ENCODE peak calls at places on chromosomes 11 and 22, in six cellular contexts. S is cardiac fibroblast; H is amygdala; W is caudate nucleus; Q is activated CD8-positive, alpha-beta memory T cell treated with anti-CD3 and anti-CD28 coated beads, Interleukin-2, amount 50 U/mL, for 48 hours; V is T1000. U is an unnamed sample.

GRCh38 chr22:24982301-24983056 is 30.0 kb downstream of the KIAA1671 start:
- DNase-seq in V (no peak), W (no peak), S (no peak), Q (no peak), H (no peak), U (no peak)

GRCh38 chr11:19970944-19971343 is 189.3 kb downstream of the DBX1 start:
- DNase-seq in Q (peak; percentile 54), V (no peak), W (no peak), S (no peak), H (no peak), U (no peak)

GRCh38 chr11:47201015-47201414 is 13.8 kb upstream of the DDB2 start:
- DNase-seq in H (no peak), S (no peak), W (no peak), V (no peak), Q (no peak), U (no peak)

GRCh38 chr11:20158597-20159257 is 1.5 kb downstream of the DBX1 start:
- DNase-seq in H (no peak), S (peak; percentile 76), W (no peak), Q (no peak), V (peak; percentile 17), U (no peak)

GRCh38 chr22:30763815-30764686 is 69.4 kb downstream of the OSBP2 start:
- DNase-seq in Q (no peak), H (peak; percentile 2), V (no peak), S (peak; percentile 89), W (no peak), U (peak; percentile 59)

GRCh38 chr11:64870176-64870892 is 8.1 kb downstream of the EHD1 start:
- DNase-seq in V (peak; percentile 56), W (no peak), S (peak; percentile 70), Q (no peak), H (no peak), U (no peak)

GRCh38 chr11:26287067-26287518 is 44.8 kb upstream of the ANO3 start:
- DNase-seq in Q (no peak), H (no peak), W (no peak), S (no peak), V (no peak), U (no peak)

GRCh38 chr22:36385491-36386350 is 2.0 kb downstream of the MYH9 start:
- DNase-seq in S (peak; percentile 40), H (no peak), V (peak; percentile 58), W (no peak), Q (peak; percentile 81), U (peak; percentile 82)

GRCh38 chr11:3712274-3712673 is 41.1 kb upstream of the CHRNA10 start:
- DNase-seq in S (no peak), H (no peak), W (no peak), V (no peak), Q (no peak), U (no peak)

GRCh38 chr22:31130873-31131272 is 8.1 kb downstream of the INPP5J start:
- DNase-seq in H (no peak), Q (no peak), S (no peak), W (no peak), V (no peak), U (no peak)